ENCODE peak calls at places on chromosomes 12 and 14, in five cellular contexts. U is CD8-positive, alpha-beta T cell; F is brain microvascular endothelial cell; S is PC-9; E is A549. K is an unnamed sample.

GRCh38 chr12:114692558-114693531 is 8.9 kb upstream of the TBX3 start:
- DNase-seq in S (no peak), E (no peak), U (no peak), F (no peak), K (no peak)

GRCh38 chr12:119130523-119130922 is 48.2 kb upstream of the HSPB8 start:
- DNase-seq in S (no peak), U (no peak), E (no peak), F (no peak), K (no peak)

GRCh38 chr14:99383457-99384428 is 96.9 kb downstream of the SETD3 start:
- DNase-seq in F (peak; percentile 13), S (no peak), E (no peak), U (no peak), K (no peak)

GRCh38 chr12:10033783-10034381 is 3.4 kb downstream of the CLEC9A start:
- DNase-seq in F (no peak), S (no peak), U (no peak), E (no peak), K (peak; percentile 12)

GRCh38 chr12:89351489-89352241 is 636 bp downstream of the DUSP6 start:
- DNase-seq in F (no peak), U (peak; percentile 26), E (peak; percentile 54), S (no peak), K (no peak)

GRCh38 chr12:14773685-14774073 is 29.6 kb downstream of the WBP11 start:
- DNase-seq in S (no peak), E (no peak), F (no peak), U (peak; percentile 27), K (no peak)

GRCh38 chr14:59362533-59362932 is 102.6 kb downstream of the GPR135 start:
- DNase-seq in U (no peak), E (no peak), S (no peak), F (peak; percentile 60), K (no peak)

GRCh38 chr12:58285551-58285950 is 344.2 kb downstream of the ATP23 start:
- DNase-seq in S (no peak), U (no peak), F (no peak), E (no peak), K (no peak)

GRCh38 chr12:113368331-113368730 is 9.9 kb downstream of the PLBD2 start:
- DNase-seq in U (no peak), F (no peak), E (no peak), S (no peak), K (no peak)

GRCh38 chr14:87698496-87698895 is 294.5 kb downstream of the GALC start:
- DNase-seq in U (no peak), F (no peak), E (no peak), S (no peak), K (no peak)

GRCh38 chr12:873954-874353 is 75.5 kb downstream of the RAD52 start:
- DNase-seq in E (peak; percentile 21), U (no peak), S (no peak), F (no peak), K (no peak)

GRCh38 chr12:867905-868304 is 81.6 kb downstream of the RAD52 start:
- DNase-seq in S (no peak), F (no peak), U (no peak), E (peak; percentile 11), K (no peak)

GRCh38 chr12:870378-870777 is 79.1 kb downstream of the RAD52 start:
- DNase-seq in U (no peak), S (no peak), F (no peak), E (no peak), K (no peak)

GRCh38 chr12:865614-866013 is 83.9 kb downstream of the RAD52 start:
- DNase-seq in S (no peak), F (no peak), E (no peak), U (no peak), K (no peak)

GRCh38 chr12:868722-869121 is 80.8 kb downstream of the RAD52 start:
- DNase-seq in U (no peak), E (no peak), F (no peak), S (no peak), K (no peak)
- TF ChIP-seq CTCF in U (no peak), E (no peak), F (peak; percentile 35), S (no peak), K (no peak)

GRCh38 chr12:111057726-111058125 is 137.3 kb upstream of the MYL2 start:
- DNase-seq in F (no peak), S (no peak), U (no peak), E (no peak), K (no peak)
- H3K4me3 ChIP-seq in F (no peak overlapping the region), S (no peak overlapping the region), U (peak overlapping the region; percentile 2), E (no peak overlapping the region), K (no peak overlapping the region)

GRCh38 chr12:85394809-85395208 is 114.8 kb downstream of the ALX1 start:
- DNase-seq in U (no peak), F (no peak), E (peak; percentile 7), S (no peak), K (no peak)
- TF ChIP-seq CTCF in U (no peak), F (peak; percentile 16), E (no peak), S (no peak), K (no peak)

GRCh38 chr14:57492859-57493258 is 798 bp downstream of the CCDC198 start:
- DNase-seq in U (no peak), F (peak; percentile 7), S (no peak), E (peak; percentile 37), K (no peak)
- H3K4me3 ChIP-seq in U (no peak overlapping the region), F (no peak overlapping the region), S (no peak overlapping the region), E (peak overlapping the region; percentile 31), K (no peak overlapping the region)

GRCh38 chr14:71221119-71221518 is 313.9 kb downstream of the PCNX1 start:
- DNase-seq in E (no peak), S (no peak), U (no peak), F (no peak), K (no peak)
- TF ChIP-seq CTCF in E (no peak), S (no peak), U (no peak), F (peak; percentile 10), K (peak; percentile 31)

GRCh38 chr14:94077823-94078222 is 3.2 kb downstream of the DDX24 start:
- DNase-seq in E (no peak), F (no peak), U (no peak), S (no peak), K (no peak)

GRCh38 chr14:94074534-94074933 is 6.5 kb downstream of the DDX24 start:
- DNase-seq in F (no peak), E (no peak), S (no peak), U (no peak), K (no peak)

GRCh38 chr14:94075008-94075407 is 6.0 kb downstream of the DDX24 start:
- DNase-seq in F (no peak), S (no peak), U (no peak), E (no peak), K (no peak)

GRCh38 chr14:94079891-94080605 is 954 bp downstream of the DDX24 start:
- DNase-seq in F (peak; percentile 40), U (no peak), E (no peak), S (no peak), K (peak; percentile 9)

DNA sequence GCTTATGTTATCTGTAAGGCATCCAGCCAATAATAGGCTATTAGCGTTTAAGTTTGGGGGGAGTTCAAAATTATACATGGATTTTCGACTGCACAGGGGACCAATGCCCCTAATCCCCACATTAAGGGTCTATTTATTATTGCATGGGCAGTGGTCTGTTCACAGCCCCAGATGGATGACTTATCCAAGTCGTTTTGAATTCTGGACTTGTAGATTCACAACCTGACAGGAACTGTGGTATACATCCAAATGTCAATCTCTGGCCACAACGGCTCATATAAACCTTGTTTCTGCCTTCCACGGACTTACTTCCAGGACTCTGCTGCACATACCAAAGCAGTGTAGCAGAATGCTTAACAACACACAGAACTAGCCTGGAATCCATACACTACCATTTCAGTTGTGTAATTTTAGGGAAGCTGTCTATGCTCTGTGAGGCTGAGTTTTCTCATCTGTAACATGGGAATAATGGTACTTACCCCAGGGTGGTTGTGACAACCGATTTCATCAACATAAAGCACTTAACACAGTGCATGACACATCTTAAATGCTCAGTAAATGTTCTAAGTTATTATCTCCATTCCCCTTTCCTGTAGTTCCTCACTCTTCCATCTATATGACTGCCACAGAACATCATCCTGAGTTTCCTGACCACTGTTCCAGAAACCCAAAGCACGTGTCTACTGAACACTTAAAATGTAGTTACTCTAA is 3.7 kb downstream of the DDX24 start:
- DNase-seq in E (no peak), U (no peak), F (no peak), S (no peak), K (no peak)
- H3K4me3 ChIP-seq in E (no peak overlapping the region), U (peak overlapping the region; percentile 1), F (no peak overlapping the region), S (no peak overlapping the region), K (no peak overlapping the region)

GRCh38 chr12:53221203-53222076 is 10.6 kb downstream of the RARG start:
- DNase-seq in E (peak; percentile 75), U (no peak), S (peak; percentile 47), F (peak; percentile 29), K (no peak)
- TF ChIP-seq CTCF in E (peak; percentile 51), U (no peak), S (no peak), F (no peak), K (no peak)

GRCh38 chr12:98172304-98172703 is 343.1 kb upstream of the TMPO start:
- DNase-seq in F (no peak), E (no peak), S (no peak), U (no peak), K (no peak)

GRCh38 chr12:98179151-98179550 is 336.2 kb upstream of the TMPO start:
- DNase-seq in E (no peak), U (no peak), S (no peak), F (no peak), K (no peak)

GRCh38 chr12:98174410-98174809 is 341.0 kb upstream of the TMPO start:
- DNase-seq in F (no peak), E (no peak), S (no peak), U (no peak), K (no peak)
- H3K4me3 ChIP-seq in F (no peak overlapping the region), E (no peak overlapping the region), S (no peak overlapping the region), U (no peak overlapping the region), K (no peak overlapping the region)

GRCh38 chr12:65776994-65777393 is 47.3 kb upstream of the HMGA2 start:
- DNase-seq in U (no peak), E (no peak), S (no peak), F (no peak), K (no peak)

GRCh38 chr12:65778268-65779090 is 45.8 kb upstream of the HMGA2 start:
- DNase-seq in F (no peak), U (no peak), E (peak; percentile 9), S (peak; percentile 52), K (no peak)

GRCh38 chr12:65781681-65782269 is 42.5 kb upstream of the HMGA2 start:
- DNase-seq in E (no peak), U (no peak), S (no peak), F (no peak), K (no peak)

GRCh38 chr12:65779946-65780345 is 44.3 kb upstream of the HMGA2 start:
- DNase-seq in S (no peak), U (no peak), F (no peak), E (no peak), K (no peak)

GRCh38 chr12:65779091-65779642 is 45.1 kb upstream of the HMGA2 start:
- DNase-seq in S (no peak), F (peak; percentile 31), U (no peak), E (peak; percentile 63), K (peak; percentile 49)
- TF ChIP-seq CTCF in S (no peak), F (no peak), U (no peak), E (no peak), K (no peak)

K was measured in HFF-Myc.